ENCODE peak calls at places on chromosome 9, in seven cellular contexts. One of them, this sample, is unnamed.

GRCh38 chr9:118962426-118962825 is 406.8 kb downstream of the BRINP1 start:
- DNase-seq in heart right ventricle: no peak
- DNase-seq in pancreas: no peak
- DNase-seq in GM23338: no peak
- DNase-seq in GM12864: no peak
- DNase-seq in heart left ventricle: no peak
- DNase-seq in Peyer's patch: no peak
- DNase-seq in this sample: no peak

GRCh38 chr9:124221685-124222084 is 36.1 kb upstream of the NEK6 start:
- DNase-seq in heart left ventricle: no peak
- DNase-seq in heart right ventricle: no peak
- DNase-seq in GM23338: no peak
- DNase-seq in GM12864: no peak
- DNase-seq in pancreas: no peak
- DNase-seq in Peyer's patch: no peak
- DNase-seq in this sample: no peak

GRCh38 chr9:21730899-21731298 is 71.5 kb upstream of the MTAP start:
- DNase-seq in GM12864: no peak
- DNase-seq in heart left ventricle: no peak
- DNase-seq in heart right ventricle: no peak
- DNase-seq in pancreas: no peak
- DNase-seq in GM23338: no peak
- DNase-seq in Peyer's patch: no peak
- DNase-seq in this sample: no peak

GRCh38 chr9:129462360-129462759 is 158.5 kb downstream of the C9orf50 start:
- DNase-seq in GM12864: no peak
- DNase-seq in Peyer's patch: no peak
- DNase-seq in heart left ventricle: no peak
- DNase-seq in GM23338: no peak
- DNase-seq in pancreas: no peak
- DNase-seq in heart right ventricle: no peak
- DNase-seq in this sample: no peak

GRCh38 chr9:124758061-124758460 is 13.1 kb downstream of the NR6A1 start:
- DNase-seq in GM23338: peak; percentile 67
- DNase-seq in heart right ventricle: no peak
- DNase-seq in heart left ventricle: no peak
- DNase-seq in pancreas: no peak
- DNase-seq in GM12864: no peak
- DNase-seq in Peyer's patch: no peak
- DNase-seq in this sample: no peak

GRCh38 chr9:114317665-114318357 is 5.1 kb upstream of the ORM1 start:
- DNase-seq in GM12864: no peak
- DNase-seq in heart left ventricle: no peak
- DNase-seq in Peyer's patch: peak; percentile 10
- DNase-seq in pancreas: no peak
- DNase-seq in GM23338: no peak
- DNase-seq in heart right ventricle: no peak
- DNase-seq in this sample: no peak

GRCh38 chr9:121021294-121021693 is 28.8 kb downstream of the C5 start:
- DNase-seq in Peyer's patch: no peak
- DNase-seq in heart right ventricle: no peak
- DNase-seq in GM12864: no peak
- DNase-seq in pancreas: no peak
- DNase-seq in heart left ventricle: no peak
- DNase-seq in GM23338: no peak
- DNase-seq in this sample: no peak

GRCh38 chr9:137550958-137551655 is 572 bp upstream of the MRPL41 start:
- DNase-seq in GM23338: peak; percentile 93
- DNase-seq in GM12864: no peak
- DNase-seq in Peyer's patch: no peak
- DNase-seq in heart right ventricle: no peak
- DNase-seq in pancreas: peak; percentile 89
- DNase-seq in heart left ventricle: no peak
- DNase-seq in this sample: no peak

GRCh38 chr9:133892193-133892920 is 99.8 kb downstream of the VAV2 start:
- DNase-seq in heart right ventricle: no peak
- DNase-seq in GM12864: no peak
- DNase-seq in Peyer's patch: no peak
- DNase-seq in pancreas: peak; percentile 58
- DNase-seq in heart left ventricle: no peak
- DNase-seq in GM23338: no peak
- DNase-seq in this sample: no peak

GRCh38 chr9:16811987-16812685 is 58.3 kb downstream of the BNC2 start:
- DNase-seq in heart right ventricle: no peak
- DNase-seq in GM12864: no peak
- DNase-seq in pancreas: no peak
- DNase-seq in heart left ventricle: no peak
- DNase-seq in GM23338: peak; percentile 29
- DNase-seq in Peyer's patch: no peak
- DNase-seq in this sample: no peak

GRCh38 chr9:111645806-111646205 is 14.7 kb downstream of the DNAJC25 start:
- DNase-seq in pancreas: no peak
- DNase-seq in GM23338: no peak
- DNase-seq in GM12864: no peak
- DNase-seq in Peyer's patch: no peak
- DNase-seq in heart left ventricle: no peak
- DNase-seq in heart right ventricle: no peak
- DNase-seq in this sample: no peak

GRCh38 chr9:79774356-79774755 is 202.6 kb downstream of the TLE4 start:
- DNase-seq in heart right ventricle: no peak
- DNase-seq in Peyer's patch: no peak
- DNase-seq in GM12864: no peak
- DNase-seq in heart left ventricle: no peak
- DNase-seq in pancreas: no peak
- DNase-seq in GM23338: no peak
- DNase-seq in this sample: no peak

GRCh38 chr9:111598730-111599091 is 736 bp downstream of the PTGR1 start:
- DNase-seq in Peyer's patch: no peak
- DNase-seq in pancreas: no peak
- DNase-seq in GM12864: no peak
- DNase-seq in GM23338: no peak
- DNase-seq in heart left ventricle: no peak
- DNase-seq in heart right ventricle: peak; percentile 26
- DNase-seq in this sample: peak; percentile 41

GRCh38 chr9:21605489-21605931 is 123.4 kb upstream of the IFNE start:
- DNase-seq in pancreas: no peak
- DNase-seq in GM23338: no peak
- DNase-seq in Peyer's patch: no peak
- DNase-seq in heart left ventricle: no peak
- DNase-seq in heart right ventricle: no peak
- DNase-seq in GM12864: no peak
- DNase-seq in this sample: no peak

GRCh38 chr9:68749579-68750159 is 44.6 kb downstream of the PIP5K1B start:
- DNase-seq in heart left ventricle: no peak
- DNase-seq in pancreas: no peak
- DNase-seq in Peyer's patch: no peak
- DNase-seq in GM23338: peak; percentile 68
- DNase-seq in GM12864: no peak
- DNase-seq in heart right ventricle: no peak
- DNase-seq in this sample: no peak

GRCh38 chr9:72839140-72839539 is 113.7 kb downstream of the ALDH1A1 start:
- DNase-seq in pancreas: no peak
- DNase-seq in heart right ventricle: no peak
- DNase-seq in GM12864: no peak
- DNase-seq in heart left ventricle: no peak
- DNase-seq in GM23338: no peak
- DNase-seq in Peyer's patch: no peak
- DNase-seq in this sample: no peak

GRCh38 chr9:72471096-72471495 is 50.3 kb upstream of the TMC1 start:
- DNase-seq in GM23338: no peak
- DNase-seq in pancreas: no peak
- DNase-seq in GM12864: no peak
- DNase-seq in heart right ventricle: no peak
- DNase-seq in Peyer's patch: no peak
- DNase-seq in heart left ventricle: no peak
- DNase-seq in this sample: no peak

GRCh38 chr9:104073098-104073769 is 20.9 kb upstream of the SMC2 start:
- DNase-seq in GM23338: no peak
- DNase-seq in heart left ventricle: no peak
- DNase-seq in Peyer's patch: no peak
- DNase-seq in heart right ventricle: no peak
- DNase-seq in pancreas: no peak
- DNase-seq in GM12864: no peak
- DNase-seq in this sample: no peak

GRCh38 chr9:114283551-114284111 is 39.3 kb upstream of the ORM1 start:
- DNase-seq in pancreas: peak; percentile 46
- DNase-seq in heart right ventricle: no peak
- DNase-seq in Peyer's patch: no peak
- DNase-seq in GM12864: no peak
- DNase-seq in GM23338: no peak
- DNase-seq in heart left ventricle: no peak
- DNase-seq in this sample: no peak

GRCh38 chr9:81317939-81318338 is 371.4 kb downstream of the TLE1 start:
- DNase-seq in pancreas: no peak
- DNase-seq in GM12864: no peak
- DNase-seq in heart right ventricle: no peak
- DNase-seq in GM23338: no peak
- DNase-seq in heart left ventricle: no peak
- DNase-seq in Peyer's patch: no peak
- DNase-seq in this sample: no peak

GRCh38 chr9:136182850-136183422 is 22.0 kb downstream of the LHX3 start:
- DNase-seq in GM12864: no peak
- DNase-seq in pancreas: no peak
- DNase-seq in heart left ventricle: no peak
- DNase-seq in heart right ventricle: no peak
- DNase-seq in GM23338: no peak
- DNase-seq in Peyer's patch: no peak
- DNase-seq in this sample: no peak

GRCh38 chr9:123062306-123063171 is 29.1 kb downstream of the GPR21 start:
- DNase-seq in pancreas: no peak
- DNase-seq in Peyer's patch: no peak
- DNase-seq in heart right ventricle: no peak
- DNase-seq in heart left ventricle: no peak
- DNase-seq in GM12864: no peak
- DNase-seq in GM23338: no peak
- DNase-seq in this sample: no peak

GRCh38 chr9:27355166-27355565 is 58.2 kb upstream of the EQTN start:
- DNase-seq in Peyer's patch: no peak
- DNase-seq in heart left ventricle: no peak
- DNase-seq in GM23338: no peak
- DNase-seq in GM12864: no peak
- DNase-seq in pancreas: no peak
- DNase-seq in heart right ventricle: no peak
- DNase-seq in this sample: no peak

GRCh38 chr9:38708759-38709158 is 11.2 kb downstream of the FAM240B start:
- DNase-seq in Peyer's patch: no peak
- DNase-seq in pancreas: no peak
- DNase-seq in heart right ventricle: no peak
- DNase-seq in GM23338: no peak
- DNase-seq in GM12864: no peak
- DNase-seq in heart left ventricle: no peak
- DNase-seq in this sample: no peak
- TF ChIP-seq CTCF in Peyer's patch: no peak
- TF ChIP-seq CTCF in pancreas: no peak
- TF ChIP-seq CTCF in heart right ventricle: no peak
- TF ChIP-seq CTCF in GM23338: no peak
- TF ChIP-seq CTCF in GM12864: no peak
- TF ChIP-seq CTCF in heart left ventricle: no peak
- TF ChIP-seq CTCF in this sample: no peak

DNA sequence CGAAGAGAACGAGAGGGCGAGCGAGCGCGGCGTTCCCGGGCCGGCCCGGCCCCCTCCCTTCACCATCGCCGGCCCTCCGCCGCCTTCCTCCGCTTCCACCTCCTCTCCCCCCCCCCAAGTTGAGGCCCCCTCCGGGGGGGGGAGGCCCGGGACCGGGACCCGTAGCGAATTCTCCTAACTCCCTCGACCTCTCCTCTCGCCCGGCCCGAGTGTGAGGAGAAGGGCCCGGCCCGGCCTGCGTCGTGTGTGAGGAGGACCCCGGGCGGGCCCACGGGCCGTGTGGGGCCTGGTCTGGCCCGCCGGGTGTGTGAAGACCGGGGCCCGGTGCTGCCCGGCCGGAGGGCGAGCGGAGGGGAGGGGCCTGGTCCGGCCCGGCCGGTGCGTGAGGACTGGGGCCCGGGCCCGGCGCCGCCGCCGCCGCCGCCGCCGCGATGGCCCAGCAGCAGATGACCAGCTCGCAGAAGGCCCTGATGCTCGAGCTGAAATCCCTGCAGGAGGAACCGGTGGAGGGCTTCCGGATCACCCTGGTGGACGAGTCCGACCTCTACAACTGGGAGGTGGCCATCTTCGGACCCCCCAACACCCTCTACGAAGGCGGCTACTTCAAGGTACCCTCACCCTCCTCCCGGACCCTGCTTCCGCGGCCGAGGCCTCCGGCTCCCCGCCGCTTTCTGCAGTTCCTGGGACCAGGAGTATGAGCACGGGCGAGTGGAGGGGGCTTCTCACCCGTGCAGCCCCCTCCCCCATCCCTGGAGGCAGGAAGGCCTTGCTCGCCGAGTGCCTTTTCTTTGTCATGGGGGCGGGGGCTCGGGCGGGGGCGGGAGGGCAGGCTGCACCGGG is 587 bp downstream of the UBE2R2 start:
- DNase-seq in Peyer's patch: peak; percentile 48
- DNase-seq in heart left ventricle: peak; percentile 82
- DNase-seq in heart right ventricle: peak; percentile 56
- DNase-seq in GM12864: no peak
- DNase-seq in pancreas: peak; percentile 85
- DNase-seq in GM23338: peak; percentile 81
- DNase-seq in this sample: peak; percentile 66
- TF ChIP-seq CTCF in Peyer's patch: no peak
- TF ChIP-seq CTCF in heart left ventricle: peak; percentile 25
- TF ChIP-seq CTCF in heart right ventricle: no peak
- TF ChIP-seq CTCF in GM12864: no peak
- TF ChIP-seq CTCF in pancreas: no peak
- TF ChIP-seq CTCF in GM23338: no peak
- TF ChIP-seq CTCF in this sample: no peak

DNA sequence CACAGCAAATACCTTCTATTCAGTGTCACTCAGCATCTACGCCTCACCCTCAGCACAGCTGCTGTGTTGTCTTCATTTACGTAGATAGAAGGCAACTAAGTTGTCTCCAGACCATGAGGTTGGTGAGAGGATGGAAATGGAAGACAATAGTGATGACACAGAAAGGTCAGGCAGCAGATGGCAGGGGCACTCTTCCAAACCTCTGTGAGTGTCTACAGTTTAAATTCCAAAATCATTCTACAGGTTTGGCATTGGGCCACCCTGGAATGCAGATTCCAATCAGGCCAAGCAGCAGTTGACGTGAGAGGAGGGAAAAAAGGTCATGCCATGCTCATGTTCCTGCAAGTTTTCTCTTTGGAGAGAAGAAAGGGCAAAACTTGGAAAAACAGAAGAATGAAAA is 68.7 kb upstream of the ADAMTSL1 start:
- DNase-seq in Peyer's patch: no peak
- DNase-seq in heart right ventricle: no peak
- DNase-seq in pancreas: no peak
- DNase-seq in GM23338: no peak
- DNase-seq in GM12864: no peak
- DNase-seq in heart left ventricle: no peak
- DNase-seq in this sample: no peak
- TF ChIP-seq CTCF in Peyer's patch: no peak
- TF ChIP-seq CTCF in heart right ventricle: no peak
- TF ChIP-seq CTCF in pancreas: no peak
- TF ChIP-seq CTCF in GM23338: no peak
- TF ChIP-seq CTCF in GM12864: no peak
- TF ChIP-seq CTCF in heart left ventricle: no peak
- TF ChIP-seq CTCF in this sample: no peak

DNA sequence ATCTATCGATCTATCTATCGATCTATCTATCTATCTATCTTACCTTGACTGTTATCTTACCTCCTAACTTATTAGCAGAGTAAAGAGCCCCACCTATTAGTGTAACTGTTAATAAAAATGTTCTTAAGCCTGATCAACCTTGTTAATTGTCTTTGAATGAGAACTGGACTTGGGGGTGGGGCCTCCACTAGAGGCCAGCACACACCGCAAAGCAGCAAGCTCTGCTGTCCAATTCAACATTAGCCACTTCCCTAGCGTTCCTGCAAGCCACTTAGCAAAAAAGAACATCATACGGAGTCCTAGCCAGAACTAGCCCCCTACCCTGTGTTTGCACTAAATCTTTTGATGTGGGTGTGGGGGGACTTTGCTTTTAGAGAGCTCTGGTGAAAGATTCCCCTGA is 515.8 kb downstream of the KDM4C start:
- DNase-seq in GM12864: no peak
- DNase-seq in pancreas: no peak
- DNase-seq in heart left ventricle: no peak
- DNase-seq in heart right ventricle: no peak
- DNase-seq in Peyer's patch: no peak
- DNase-seq in GM23338: peak; percentile 38
- DNase-seq in this sample: no peak
- TF ChIP-seq CTCF in GM12864: no peak
- TF ChIP-seq CTCF in pancreas: peak; percentile 17
- TF ChIP-seq CTCF in heart left ventricle: peak; percentile 75
- TF ChIP-seq CTCF in heart right ventricle: no peak
- TF ChIP-seq CTCF in Peyer's patch: no peak
- TF ChIP-seq CTCF in GM23338: peak; percentile 63
- TF ChIP-seq CTCF in this sample: no peak

This sample was measured in GM20000.